ENCODE peak calls at places on chromosome 19, in seven cellular contexts. One of them, this sample, is unnamed.

GRCh38 chr19:13082192-13083007 is 20.3 kb downstream of the LYL1 start:
- DNase-seq in GM12878: no peak
- DNase-seq in GM12891: no peak
- DNase-seq in SK-N-SH: peak; percentile 66
- DNase-seq in K562: peak; percentile 41
- DNase-seq in HepG2: peak; percentile 52
- DNase-seq in H1: no peak
- DNase-seq in this sample: no peak

GRCh38 chr19:29576043-29576442 is 30.0 kb upstream of the POP4 start:
- DNase-seq in GM12878: no peak
- DNase-seq in GM12891: no peak
- DNase-seq in SK-N-SH: no peak
- DNase-seq in K562: no peak
- DNase-seq in HepG2: no peak
- DNase-seq in H1: no peak
- DNase-seq in this sample: no peak

GRCh38 chr19:56978023-56978565 is 137.6 kb upstream of the PEG3 start:
- DNase-seq in GM12878: no peak
- DNase-seq in GM12891: no peak
- DNase-seq in SK-N-SH: no peak
- DNase-seq in K562: no peak
- DNase-seq in HepG2: peak; percentile 88
- DNase-seq in H1: no peak
- DNase-seq in this sample: no peak

GRCh38 chr19:50896591-50897190 is 14.5 kb downstream of the KLK4 start:
- DNase-seq in GM12878: peak; percentile 100
- DNase-seq in GM12891: peak; percentile 61
- DNase-seq in SK-N-SH: no peak
- DNase-seq in K562: peak; percentile 50
- DNase-seq in HepG2: peak; percentile 26
- DNase-seq in H1: no peak
- DNase-seq in this sample: peak; percentile 57

GRCh38 chr19:15248648-15249559 is 16.7 kb upstream of the EPHX3 start:
- DNase-seq in GM12878: no peak
- DNase-seq in GM12891: no peak
- DNase-seq in SK-N-SH: no peak
- DNase-seq in K562: no peak
- DNase-seq in HepG2: no peak
- DNase-seq in H1: no peak
- DNase-seq in this sample: no peak

GRCh38 chr19:32878988-32879387 is 9.4 kb upstream of the SLC7A9 start:
- DNase-seq in GM12878: no peak
- DNase-seq in GM12891: no peak
- DNase-seq in SK-N-SH: no peak
- DNase-seq in K562: no peak
- DNase-seq in HepG2: no peak
- DNase-seq in H1: peak; percentile 28
- DNase-seq in this sample: no peak

GRCh38 chr19:44748426-44749254 is at the start of gene BCL3:
- DNase-seq in GM12878: no peak
- DNase-seq in GM12891: peak; percentile 68
- DNase-seq in SK-N-SH: peak; percentile 76
- DNase-seq in K562: peak; percentile 70
- DNase-seq in HepG2: no peak
- DNase-seq in H1: no peak
- DNase-seq in this sample: peak; percentile 67

GRCh38 chr19:48933382-48933932 is at the start of gene DHDH:
- DNase-seq in GM12878: peak; percentile 26
- DNase-seq in GM12891: peak; percentile 71
- DNase-seq in SK-N-SH: peak; percentile 87
- DNase-seq in K562: peak; percentile 95
- DNase-seq in HepG2: peak; percentile 74
- DNase-seq in H1: peak; percentile 97
- DNase-seq in this sample: peak; percentile 57

GRCh38 chr19:2544576-2545415 is 68.9 kb downstream of the GADD45B start:
- DNase-seq in GM12878: no peak
- DNase-seq in GM12891: no peak
- DNase-seq in SK-N-SH: no peak
- DNase-seq in K562: no peak
- DNase-seq in HepG2: no peak
- DNase-seq in H1: no peak
- DNase-seq in this sample: no peak

DNA sequence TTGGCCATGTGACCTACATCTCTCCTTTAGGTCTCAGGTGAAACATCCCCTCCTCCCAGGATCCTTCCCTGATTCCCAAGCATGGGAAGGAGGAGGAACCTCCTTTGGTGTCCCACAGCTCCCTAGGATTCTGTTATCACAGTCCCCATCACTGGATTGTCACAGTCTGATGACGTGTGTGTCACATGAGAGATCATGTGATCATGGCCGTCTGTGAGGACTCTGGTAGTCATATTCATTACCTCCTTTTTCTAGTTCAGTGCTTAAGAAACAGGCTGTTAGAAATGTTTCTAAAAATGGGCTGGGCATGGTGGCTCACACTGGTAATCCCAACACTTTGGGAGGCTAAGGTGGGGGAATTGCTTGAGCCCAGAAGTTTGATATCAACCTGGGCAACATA is 3.0 kb downstream of the DHX34 start:
- DNase-seq in GM12878: no peak
- DNase-seq in GM12891: no peak
- DNase-seq in SK-N-SH: peak; percentile 5
- DNase-seq in K562: no peak
- DNase-seq in HepG2: no peak
- DNase-seq in H1: no peak
- DNase-seq in this sample: no peak
- TF ChIP-seq TAF1 in GM12878: no peak
- TF ChIP-seq TAF1 in GM12891: no peak
- TF ChIP-seq TAF1 in SK-N-SH: no peak
- TF ChIP-seq TAF1 in K562: no peak
- TF ChIP-seq TAF1 in HepG2: no peak
- TF ChIP-seq TAF1 in H1: no peak
- TF ChIP-seq TAF1 in this sample: no peak

GRCh38 chr19:38676023-38676877 is 28.8 kb downstream of the ACTN4 start:
- DNase-seq in GM12878: no peak
- DNase-seq in GM12891: no peak
- DNase-seq in SK-N-SH: no peak
- DNase-seq in K562: peak; percentile 71
- DNase-seq in HepG2: no peak
- DNase-seq in H1: no peak
- DNase-seq in this sample: no peak

GRCh38 chr19:38678217-38678890 is 30.9 kb downstream of the ACTN4 start:
- DNase-seq in GM12878: no peak
- DNase-seq in GM12891: no peak
- DNase-seq in SK-N-SH: no peak
- DNase-seq in K562: no peak
- DNase-seq in HepG2: no peak
- DNase-seq in H1: no peak
- DNase-seq in this sample: no peak

GRCh38 chr19:38676878-38677646 is 29.6 kb downstream of the ACTN4 start:
- DNase-seq in GM12878: no peak
- DNase-seq in GM12891: no peak
- DNase-seq in SK-N-SH: no peak
- DNase-seq in K562: no peak
- DNase-seq in HepG2: no peak
- DNase-seq in H1: no peak
- DNase-seq in this sample: no peak

GRCh38 chr19:38679839-38680238 is 32.4 kb downstream of the ACTN4 start:
- DNase-seq in GM12878: no peak
- DNase-seq in GM12891: no peak
- DNase-seq in SK-N-SH: no peak
- DNase-seq in K562: no peak
- DNase-seq in HepG2: no peak
- DNase-seq in H1: no peak
- DNase-seq in this sample: no peak

GRCh38 chr19:38678891-38679494 is 31.5 kb downstream of the ACTN4 start:
- DNase-seq in GM12878: no peak
- DNase-seq in GM12891: no peak
- DNase-seq in SK-N-SH: no peak
- DNase-seq in K562: no peak
- DNase-seq in HepG2: no peak
- DNase-seq in H1: no peak
- DNase-seq in this sample: no peak
- TF ChIP-seq POLR2AphosphoS5 in GM12878: no peak
- TF ChIP-seq POLR2AphosphoS5 in GM12891: no peak
- TF ChIP-seq POLR2AphosphoS5 in SK-N-SH: no peak
- TF ChIP-seq POLR2AphosphoS5 in K562: no peak
- TF ChIP-seq POLR2AphosphoS5 in HepG2: no peak
- TF ChIP-seq POLR2AphosphoS5 in H1: no peak
- TF ChIP-seq POLR2AphosphoS5 in this sample: no peak

GRCh38 chr19:40640744-40641143 is 39.6 kb downstream of the LTBP4 start:
- DNase-seq in GM12878: no peak
- DNase-seq in GM12891: no peak
- DNase-seq in SK-N-SH: no peak
- DNase-seq in K562: peak; percentile 42
- DNase-seq in HepG2: no peak
- DNase-seq in H1: no peak
- DNase-seq in this sample: no peak
- TF ChIP-seq TAF1 in GM12878: no peak
- TF ChIP-seq TAF1 in GM12891: no peak
- TF ChIP-seq TAF1 in SK-N-SH: no peak
- TF ChIP-seq TAF1 in K562: no peak
- TF ChIP-seq TAF1 in HepG2: no peak
- TF ChIP-seq TAF1 in H1: no peak
- TF ChIP-seq TAF1 in this sample: no peak

GRCh38 chr19:11339254-11340098 is at the start of gene RAB3D:
- DNase-seq in GM12878: peak; percentile 50
- DNase-seq in GM12891: peak; percentile 96
- DNase-seq in SK-N-SH: peak; percentile 99
- DNase-seq in K562: peak; percentile 98
- DNase-seq in HepG2: peak; percentile 71
- DNase-seq in H1: peak; percentile 94
- DNase-seq in this sample: peak; percentile 97
- TF ChIP-seq POLR2AphosphoS5 in GM12878: no peak
- TF ChIP-seq POLR2AphosphoS5 in GM12891: no peak
- TF ChIP-seq POLR2AphosphoS5 in SK-N-SH: peak; percentile 75
- TF ChIP-seq POLR2AphosphoS5 in K562: no peak
- TF ChIP-seq POLR2AphosphoS5 in HepG2: peak; percentile 43
- TF ChIP-seq POLR2AphosphoS5 in H1: no peak
- TF ChIP-seq POLR2AphosphoS5 in this sample: no peak

This sample was measured in GM12892.